ENCODE peak calls at places on chromosomes 2 and 18, in five cellular contexts. F is trophoblast cell, O is H1, C is H9, T is IMR-90. M is an unnamed sample.

GRCh38 chr2:19829672-19830071 is 72.1 kb downstream of the TTC32 start:
- DNase-seq in F (no peak), O (no peak), C (peak), T (no peak), M (no peak)

GRCh38 chr2:1812926-1813325 is 68.6 kb upstream of the PXDN start:
- DNase-seq in F (no peak), O (no peak), C (no peak), T (no peak), M (no peak)

GRCh38 chr2:74843371-74844298 is 9.7 kb downstream of the HK2 start:
- DNase-seq in F (peak), O (no peak), C (no peak), T (peak), M (peak)

GRCh38 chr2:226002438-226002837 is 602.9 kb downstream of the NYAP2 start:
- DNase-seq in F (peak), O (no peak), C (no peak), T (peak), M (peak)

GRCh38 chr2:71779306-71779855 is 326.0 kb downstream of the DYSF start:
- DNase-seq in F (no peak), O (no peak), C (no peak), T (peak), M (peak)

GRCh38 chr2:27638023-27638637 is 9.3 kb downstream of the GPN1 start:
- DNase-seq in F (no peak), O (no peak), C (no peak), T (peak), M (no peak)

GRCh38 chr2:10252651-10253050 is 50.1 kb upstream of the HPCAL1 start:
- DNase-seq in F (no peak), O (no peak), C (no peak), T (no peak), M (no peak)

GRCh38 chr2:83689402-83689801 is 769.7 kb downstream of the SUCLG1 start:
- DNase-seq in F (no peak), O (no peak), C (no peak), T (no peak), M (no peak)

GRCh38 chr2:48250943-48251342 is 279.0 kb upstream of the STON1 start:
- DNase-seq in F (no peak), O (no peak), C (no peak), T (peak), M (peak)

GRCh38 chr2:231172020-231172419 is 26.4 kb upstream of the ARMC9 start:
- DNase-seq in F (no peak), O (no peak), C (no peak), T (no peak), M (peak)

GRCh38 chr2:239156516-239157265 is 244.1 kb downstream of the HDAC4 start:
- DNase-seq in F (no peak), O (no peak), C (peak), T (no peak), M (no peak)

GRCh38 chr2:237421542-237422047 is 7.6 kb upstream of the COL6A3 start:
- DNase-seq in F (peak), O (peak), C (peak), T (peak), M (peak)

GRCh38 chr2:16245481-16246054 is 305.2 kb downstream of the MYCN start:
- DNase-seq in F (peak), O (no peak), C (no peak), T (no peak), M (no peak)

GRCh38 chr2:196131384-196131861 is 40.0 kb downstream of the STK17B start:
- DNase-seq in F (peak), O (no peak), C (peak), T (peak), M (no peak)

GRCh38 chr2:224885295-224885694 is 157.0 kb downstream of the DOCK10 start:
- DNase-seq in F (no peak), O (no peak), C (no peak), T (peak), M (no peak)

GRCh38 chr2:179336782-179337534 is 72.3 kb upstream of the SESTD1 start:
- DNase-seq in F (peak), O (peak), C (no peak), T (peak), M (peak)

GRCh38 chr18:56662902-56663301 is 11.7 kb downstream of the WDR7 start:
- DNase-seq in F (no peak), O (no peak), C (no peak), T (no peak), M (no peak)

GRCh38 chr2:151337643-151338042 is 19.7 kb upstream of the TNFAIP6 start:
- DNase-seq in F (no peak), O (no peak), C (no peak), T (peak), M (no peak)

GRCh38 chr2:104521247-104521646 is 332.7 kb upstream of the POU3F3 start:
- DNase-seq in F (no peak), O (peak), C (peak), T (no peak), M (no peak)

GRCh38 chr2:172922294-172922693 is 153.4 kb upstream of the MAP3K20 start:
- DNase-seq in F (no peak), O (no peak), C (no peak), T (no peak), M (no peak)

GRCh38 chr2:179991344-179991743 is 15.8 kb downstream of the CWC22 start:
- DNase-seq in F (no peak), O (no peak), C (peak), T (no peak), M (no peak)

GRCh38 chr18:70329076-70329475 is 40.2 kb downstream of the SOCS6 start:
- DNase-seq in F (no peak), O (no peak), C (no peak), T (no peak), M (no peak)

DNA sequence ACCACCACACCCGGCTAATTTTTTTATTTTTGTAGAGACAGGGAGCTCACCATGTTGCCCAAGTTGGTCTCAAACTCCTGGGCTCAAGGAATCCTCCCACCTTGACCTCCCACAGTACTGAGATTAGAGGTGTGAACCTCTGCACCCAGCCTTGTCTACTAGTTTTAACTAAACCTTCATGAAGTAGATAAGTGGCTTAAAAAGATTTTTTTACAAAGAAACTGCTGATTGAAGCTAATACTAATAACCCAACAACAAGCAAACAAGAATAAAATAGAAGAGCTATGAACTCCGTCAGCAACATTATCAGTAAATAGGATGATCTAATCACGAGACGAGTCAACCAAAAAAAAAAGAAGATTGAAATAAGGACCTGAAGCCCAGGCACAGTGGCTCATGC is 18.8 kb downstream of the NDUFB3 start:
- DNase-seq in F (no peak), O (no peak), C (no peak), T (no peak), M (no peak)
- H3K4ac ChIP-seq in F (no peak), O (no peak), C (no peak), T (no peak), M (no peak)

DNA sequence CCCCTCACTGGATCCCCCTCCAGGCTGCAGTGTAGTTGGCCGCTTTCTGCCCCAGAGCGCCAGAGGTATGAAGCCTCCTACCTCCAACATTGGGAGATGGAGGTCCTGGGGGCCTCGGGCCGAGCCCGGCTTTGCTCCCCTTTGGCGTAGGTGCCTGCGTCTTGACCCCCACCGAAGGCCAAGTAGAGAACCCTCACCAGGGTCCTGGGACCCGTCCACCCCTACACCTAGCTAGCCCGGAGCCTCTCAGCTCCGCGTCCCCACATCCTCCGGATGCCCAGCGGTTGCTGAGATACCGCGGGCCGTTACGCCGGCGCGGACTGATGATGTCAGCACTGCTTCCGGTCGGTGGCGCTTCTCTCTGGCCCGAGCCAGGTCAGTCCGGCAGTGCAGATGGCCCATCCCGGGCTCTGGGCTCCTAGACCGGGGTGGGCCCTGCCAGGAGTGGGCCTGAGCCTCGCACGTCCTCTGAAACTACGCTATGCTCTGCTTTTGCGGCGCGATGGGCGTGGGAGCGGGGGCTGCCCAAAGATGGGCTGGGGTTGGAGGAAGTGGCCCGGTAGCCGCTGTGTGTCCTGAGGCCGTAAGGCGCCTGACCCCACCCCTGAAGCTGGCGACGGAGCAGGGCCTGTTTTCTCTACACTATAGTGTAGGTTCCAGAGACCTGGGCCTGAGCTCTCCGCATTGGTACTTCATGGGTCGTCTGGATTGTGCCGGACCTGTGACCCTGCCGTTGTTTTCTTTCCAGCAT is at the start of the genes GLB1L and STK16:
- DNase-seq in F (peak), O (no peak), C (peak), T (peak), M (peak)
- H3K14ac ChIP-seq in F (peak), O (no peak), C (peak), T (peak), M (peak)

GRCh38 chr2:69796199-69796598 is 33.3 kb upstream of the GMCL1 start:
- DNase-seq in F (no peak), O (no peak), C (no peak), T (no peak), M (no peak)

GRCh38 chr2:69797235-69797634 is 32.2 kb upstream of the GMCL1 start:
- DNase-seq in F (no peak), O (no peak), C (no peak), T (no peak), M (no peak)

GRCh38 chr2:69798909-69799526 is 30.4 kb upstream of the GMCL1 start:
- DNase-seq in F (no peak), O (no peak), C (no peak), T (peak), M (peak)

GRCh38 chr2:69797836-69798465 is 31.5 kb upstream of the GMCL1 start:
- DNase-seq in F (peak), O (no peak), C (no peak), T (no peak), M (peak)

DNA sequence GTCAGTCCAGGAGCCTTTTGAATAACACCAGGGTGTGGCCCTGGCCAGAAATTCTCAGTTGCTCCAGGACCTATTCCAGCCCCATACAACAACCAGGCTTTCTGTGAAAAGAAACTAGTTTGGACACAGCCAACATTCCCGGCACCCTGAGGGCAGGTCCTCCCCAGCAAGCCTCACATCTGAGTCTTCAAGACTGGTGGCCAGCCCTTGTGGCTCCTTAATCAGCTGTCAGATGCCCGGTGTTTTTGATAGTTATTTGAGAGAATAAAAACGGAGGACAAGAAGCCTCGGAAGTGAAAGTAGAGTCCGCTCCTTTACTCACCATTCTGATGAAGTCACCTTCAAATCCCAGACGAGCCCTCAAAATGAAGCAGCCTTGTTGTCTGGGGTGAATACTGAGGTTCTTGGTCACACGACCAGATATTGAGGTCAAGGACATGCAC is 31.0 kb upstream of the GMCL1 start:
- DNase-seq in F (peak), O (no peak), C (no peak), T (peak), M (peak)
- H2BK5ac ChIP-seq in F (peak), O (no peak), C (no peak), T (no peak), M (peak)

DNA sequence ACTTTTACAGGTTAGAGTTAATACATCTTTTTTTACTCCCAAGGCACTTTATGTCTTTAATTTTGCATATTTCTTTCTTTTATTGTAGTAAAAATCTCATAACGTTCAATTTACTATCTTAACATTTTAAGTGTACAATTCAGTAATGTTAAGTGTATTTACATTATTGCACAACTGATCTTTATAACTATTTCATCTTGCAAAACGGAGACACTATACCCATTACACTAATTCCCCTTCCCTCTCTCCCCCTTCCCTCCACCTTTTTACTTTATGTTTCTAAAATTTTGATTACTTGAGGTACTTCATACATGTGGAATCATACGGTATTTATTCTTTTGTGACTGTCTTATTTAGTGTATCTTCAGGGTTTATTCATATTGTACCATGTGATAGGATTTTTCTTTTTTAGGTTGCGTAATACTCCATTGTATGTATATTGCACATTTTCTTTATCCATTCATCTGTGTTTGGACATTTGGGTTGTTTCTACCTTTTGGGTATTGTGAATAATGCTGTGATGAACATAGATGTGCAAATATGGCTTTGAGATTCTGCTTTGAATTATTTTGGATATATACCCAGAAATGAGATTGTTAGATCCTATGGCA is 75.0 kb downstream of the ACSL3 start:
- DNase-seq in F (no peak), O (no peak), C (no peak), T (no peak), M (no peak)
- H3K4ac ChIP-seq in F (no peak), O (no peak), C (no peak), T (no peak), M (no peak)

DNA sequence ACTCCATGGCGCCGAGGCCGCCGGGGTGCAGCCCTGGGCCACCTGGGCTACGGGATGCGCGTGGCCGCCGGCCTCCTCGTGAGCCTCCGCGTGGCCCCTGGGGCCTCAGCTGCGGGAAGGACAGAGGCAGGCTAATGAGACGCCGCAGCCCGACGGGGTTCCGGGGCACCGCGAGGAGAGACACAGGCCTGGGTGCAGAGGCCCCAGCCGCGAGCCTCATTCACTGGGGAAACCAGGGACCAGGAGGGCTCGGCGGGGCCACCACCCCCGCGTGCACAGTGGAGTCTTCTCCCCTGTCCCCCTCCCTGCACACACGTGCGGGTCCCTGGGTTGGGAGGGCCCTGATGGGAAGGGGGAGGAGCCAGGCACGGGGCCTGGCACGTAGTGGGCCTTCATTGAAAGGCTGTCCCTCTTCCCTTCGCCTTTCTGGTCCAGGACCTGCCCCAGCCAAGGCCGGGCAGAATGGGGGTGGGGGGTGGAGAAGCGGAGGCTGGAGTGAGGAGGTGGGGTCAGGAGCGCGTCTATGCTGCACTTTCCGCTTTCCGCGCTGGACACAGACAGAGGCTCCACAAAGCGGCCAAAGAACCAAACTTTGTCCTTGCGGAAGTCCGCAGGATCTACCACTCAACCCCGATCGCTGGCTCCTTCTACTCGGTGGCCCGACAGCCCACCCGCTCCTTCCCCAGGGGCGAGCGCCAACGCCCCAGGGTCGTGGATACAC is 9.1 kb downstream of the ALPP start:
- DNase-seq in F (no peak), O (no peak), C (peak), T (no peak), M (peak)
- H3K14ac ChIP-seq in F (peak), O (no peak), C (no peak), T (no peak), M (no peak)

M was measured in mesenchymal stem cell.